ENCODE peak calls at places on chromosomes 11 and 22, in five cellular contexts. O is H9, A is H1, E is trophoblast cell, Y is mesenchymal stem cell. D is an unnamed sample.

GRCh38 chr11:95299078-95299611 is 68.1 kb upstream of the SESN3 start:
- DNase-seq in Y (peak), E (no peak), O (no peak), A (no peak), D (no peak)

GRCh38 chr22:33666249-33666648 is 254.0 kb downstream of the LARGE1 start:
- DNase-seq in O (no peak), A (no peak), E (no peak), Y (no peak), D (no peak)

GRCh38 chr11:111253630-111254029 is 8.1 kb downstream of the POU2AF2 start:
- DNase-seq in A (no peak), O (no peak), Y (no peak), E (no peak), D (no peak)

GRCh38 chr11:133277886-133278285 is 254.4 kb downstream of the OPCML start:
- DNase-seq in O (no peak), Y (no peak), A (no peak), E (no peak), D (no peak)

GRCh38 chr11:102241026-102241425 is 76.3 kb upstream of the BIRC3 start:
- DNase-seq in Y (peak), A (no peak), E (no peak), O (no peak), D (no peak)

GRCh38 chr11:75946531-75947530 is 131.8 kb downstream of the UVRAG start:
- DNase-seq in A (no peak), E (peak), Y (peak), O (peak), D (no peak)

GRCh38 chr22:44304354-44304753 is 8.4 kb downstream of the SHISAL1 start:
- DNase-seq in A (no peak), O (no peak), Y (peak), E (peak), D (no peak)

GRCh38 chr11:123304828-123305530 is 109.9 kb upstream of the CLMP start:
- DNase-seq in E (no peak), Y (no peak), A (no peak), O (no peak), D (no peak)

GRCh38 chr11:104075091-104075490 is 38.7 kb downstream of the DDI1 start:
- DNase-seq in O (no peak), A (no peak), Y (no peak), E (no peak), D (no peak)

GRCh38 chr11:104075716-104076115 is 39.3 kb downstream of the DDI1 start:
- DNase-seq in E (no peak), A (no peak), O (no peak), Y (no peak), D (no peak)

GRCh38 chr11:104078250-104078649 is 41.8 kb downstream of the DDI1 start:
- DNase-seq in E (no peak), O (no peak), Y (no peak), A (no peak), D (no peak)

GRCh38 chr11:104073950-104074349 is 37.5 kb downstream of the DDI1 start:
- DNase-seq in O (peak), A (no peak), E (peak), Y (peak), D (no peak)

GRCh38 chr11:104076455-104076854 is 40.0 kb downstream of the DDI1 start:
- DNase-seq in Y (no peak), E (no peak), O (no peak), A (no peak), D (no peak)
- H2AFZ ChIP-seq in Y (no peak), E (no peak), O (no peak), A (no peak), D (no peak)

GRCh38 chr11:20647976-20648565 is 21.3 kb upstream of the NELL1 start:
- DNase-seq in A (peak), Y (peak), O (peak), E (peak), D (peak)
- H2BK12ac ChIP-seq in A (no peak), Y (no peak), O (no peak), E (no peak), D (no peak)

DNA sequence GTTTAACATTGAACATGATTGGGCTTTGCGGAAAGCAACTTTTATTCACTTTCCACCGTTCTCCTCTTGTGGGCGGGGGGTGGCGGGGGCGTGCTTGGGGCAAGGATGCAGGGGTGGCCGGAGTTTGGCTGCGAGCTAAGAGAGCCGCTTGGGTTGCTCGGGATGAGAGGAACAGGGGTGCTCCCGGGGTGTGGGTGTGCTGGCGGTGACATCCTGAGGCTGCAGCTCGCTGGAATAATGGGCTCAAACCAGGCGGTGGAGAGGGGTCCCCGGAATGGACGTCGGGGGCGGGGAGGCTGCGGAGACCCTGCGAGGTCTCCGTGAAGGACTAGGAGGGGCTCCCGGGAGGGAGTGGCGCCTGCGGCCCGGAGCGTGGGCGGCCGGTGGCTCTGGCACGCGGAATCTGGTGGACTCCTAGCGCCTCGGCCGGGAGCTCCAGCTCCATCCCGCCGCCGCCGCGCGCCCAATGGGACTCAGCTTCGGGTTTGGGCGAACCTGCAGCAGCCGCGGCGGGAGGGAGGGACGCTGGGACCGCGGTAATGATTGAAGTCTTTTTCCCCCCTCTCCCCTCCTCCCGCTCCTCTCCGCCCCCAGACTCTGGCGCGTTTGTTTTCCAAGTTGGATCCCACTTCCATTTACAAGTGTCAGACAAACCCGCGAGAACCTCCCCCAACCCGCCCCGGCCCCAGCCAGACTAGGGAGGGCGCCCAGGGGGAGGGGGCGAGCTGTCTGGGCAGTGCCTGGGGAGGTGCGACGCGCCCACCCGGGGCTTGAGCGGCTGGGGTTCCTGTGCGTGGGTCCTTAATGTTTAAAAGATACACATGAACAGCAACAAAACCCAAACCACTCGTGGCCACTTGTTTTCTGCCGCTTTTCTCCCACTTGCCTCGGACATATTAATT is 2.0 kb downstream of the FAT3 start:
- DNase-seq in Y (no peak), O (peak), A (peak), E (no peak), D (peak)
- H2AFZ ChIP-seq in Y (no peak), O (no peak), A (peak), E (peak), D (peak)

DNA sequence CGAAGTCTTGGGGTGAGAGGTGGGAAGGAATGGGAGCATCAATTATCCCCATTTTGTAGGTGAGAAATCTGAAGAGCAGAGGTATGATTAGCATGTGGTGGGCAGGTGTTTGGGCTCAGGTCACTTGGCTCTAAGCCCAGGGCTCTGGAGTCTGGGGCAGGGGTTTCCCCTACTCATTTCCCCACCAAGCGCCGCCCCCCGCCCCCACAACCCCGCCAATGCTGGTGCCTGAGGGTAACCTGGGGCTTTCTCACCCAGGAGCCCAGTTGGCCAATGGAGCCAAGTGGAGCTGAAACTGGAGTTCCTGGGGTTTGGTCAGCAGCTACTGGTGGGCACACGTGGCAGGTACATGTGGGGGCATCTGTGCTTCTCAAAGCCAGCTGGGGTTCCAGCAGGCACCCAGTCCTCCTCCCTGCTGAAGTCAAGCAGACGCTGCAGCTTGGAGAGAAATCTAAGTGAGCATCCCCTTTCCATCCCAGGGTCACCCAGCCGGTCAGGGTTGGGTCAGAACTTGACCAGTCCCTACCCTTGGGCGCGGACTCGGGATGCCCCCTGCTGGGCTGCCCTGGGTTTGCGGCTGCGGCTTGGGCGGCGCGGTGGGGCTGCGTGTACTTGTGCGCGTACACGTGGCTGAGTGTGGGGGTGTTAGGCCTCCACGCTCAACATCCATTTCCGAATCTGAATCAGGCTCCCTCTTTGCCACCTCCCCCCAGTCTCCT is 1.6 kb upstream of the CHRM1 start:
- DNase-seq in O (no peak), E (peak), Y (no peak), A (peak), D (no peak)
- H2BK12ac ChIP-seq in O (no peak), E (no peak), Y (no peak), A (peak), D (peak)

GRCh38 chr11:66849501-66850234 is 6.4 kb downstream of the RCE1 start:
- DNase-seq in E (no peak), A (no peak), O (no peak), Y (no peak), D (no peak)

GRCh38 chr11:66847461-66848232 is 4.4 kb downstream of the RCE1 start:
- DNase-seq in Y (no peak), A (no peak), O (no peak), E (no peak), D (no peak)

GRCh38 chr11:66850588-66851250 is 6.1 kb upstream of the LRFN4 start:
- DNase-seq in E (no peak), Y (no peak), O (no peak), A (no peak), D (no peak)

GRCh38 chr11:66850235-66850587 is 6.7 kb upstream of the LRFN4 start:
- DNase-seq in Y (no peak), O (no peak), A (no peak), E (no peak), D (no peak)

GRCh38 chr11:66848671-66849500 is 5.6 kb downstream of the RCE1 start:
- DNase-seq in A (no peak), E (no peak), O (no peak), Y (no peak), D (no peak)
- H2AFZ ChIP-seq in A (no peak), E (no peak), O (no peak), Y (no peak), D (no peak)

DNA sequence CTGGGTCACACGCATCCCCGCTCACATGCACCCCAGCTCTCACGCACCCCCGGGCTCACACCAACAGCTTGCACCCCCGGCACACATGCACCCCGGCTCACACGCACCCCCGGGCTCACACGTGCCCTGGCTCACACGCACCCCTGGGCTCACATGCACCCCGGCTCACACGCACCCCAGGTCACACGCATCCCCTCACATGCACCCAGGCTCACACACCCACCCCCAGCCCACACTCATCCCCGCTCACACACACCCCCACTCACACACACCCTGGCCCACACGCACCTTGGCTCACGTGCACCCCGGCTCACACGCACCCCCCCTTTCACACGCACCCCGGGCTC is 16.3 kb downstream of the TSPAN4 start:
- DNase-seq in E (no peak), Y (no peak), A (no peak), O (no peak), D (no peak)
- H2BK12ac ChIP-seq in E (no peak), Y (no peak), A (no peak), O (no peak), D (peak)

DNA sequence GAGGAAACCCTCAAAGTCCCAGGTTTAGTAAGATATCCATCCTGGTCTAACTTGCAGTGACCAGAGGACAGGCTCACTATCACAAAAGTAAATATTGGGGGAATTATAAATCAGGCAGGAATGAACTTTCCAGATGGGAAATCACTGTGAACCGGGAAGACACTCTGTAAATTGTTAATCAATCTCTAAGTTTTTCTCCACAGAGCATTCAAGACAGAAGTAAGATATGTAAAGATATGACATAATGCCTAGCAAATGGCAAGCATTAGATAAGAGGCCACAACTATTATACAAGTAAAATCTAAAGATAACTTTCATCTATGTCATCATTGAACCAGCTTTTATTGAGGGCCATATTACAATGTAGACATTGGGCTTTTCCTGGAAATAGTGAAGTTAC is 35.3 kb upstream of the LRRC4C start:
- DNase-seq in E (no peak), A (no peak), Y (no peak), O (no peak), D (no peak)
- H2AFZ ChIP-seq in E (no peak), A (no peak), Y (no peak), O (no peak), D (no peak)

D was measured in neuronal stem cell.